ENCODE peak calls at places on chromosome 12, in ten cellular contexts. X, T, N, L, J, K, R, Y, S and V are unnamed samples.
A peak's percentile ranks its signal among the peaks of the same experiment; 100 is the strongest.

GRCh38 chr12:27424631-27425230 is 21.8 kb upstream of the SMCO2 start:
- DNase-seq in X (peak; percentile 15), T (no peak), N (peak; percentile 13), L (peak; percentile 68), J (peak; percentile 62), K (peak; percentile 41), R (no peak), Y (peak; percentile 20), S (no peak), V (no peak)

GRCh38 chr12:34292736-34293625 is 270.7 kb downstream of the ALG10 start:
- DNase-seq in X (peak; percentile 6), T (no peak), N (no peak), L (peak; percentile 33), J (peak; percentile 68), K (no peak), R (no peak), Y (no peak), S (no peak), V (no peak)

GRCh38 chr12:106359620-106360399 is 2.3 kb downstream of the POLR3B start:
- DNase-seq in X (no peak), T (no peak), N (no peak), L (no peak), J (no peak), K (no peak), R (no peak), Y (no peak), S (no peak), V (no peak)

GRCh38 chr12:57731411-57732080 is 7.0 kb downstream of the AGAP2 start:
- DNase-seq in X (no peak), T (no peak), N (no peak), L (no peak), J (no peak), K (no peak), R (no peak), Y (no peak), S (no peak), V (no peak)

GRCh38 chr12:62865860-62866407 is 69.0 kb downstream of the PPM1H start:
- DNase-seq in X (no peak), T (no peak), N (no peak), L (peak; percentile 69), J (peak; percentile 22), K (peak; percentile 10), R (no peak), Y (no peak), S (no peak), V (no peak)

GRCh38 chr12:127284870-127285431 is 982.0 kb upstream of the TMEM132C start:
- DNase-seq in X (no peak), T (no peak), N (no peak), L (no peak), J (no peak), K (no peak), R (no peak), Y (no peak), S (peak; percentile 56), V (no peak)

GRCh38 chr12:1130164-1130563 is 139.1 kb downstream of the ERC1 start:
- DNase-seq in X (no peak), T (no peak), N (no peak), L (no peak), J (peak; percentile 53), K (no peak), R (no peak), Y (no peak), S (no peak), V (peak; percentile 86)

GRCh38 chr12:52042706-52043385 is 8.4 kb upstream of the NR4A1 start:
- DNase-seq in X (peak; percentile 36), T (peak; percentile 68), N (no peak), L (no peak), J (no peak), K (no peak), R (no peak), Y (peak; percentile 1), S (no peak), V (no peak)

GRCh38 chr12:124524231-124524925 is 43.0 kb downstream of the NCOR2 start:
- DNase-seq in X (peak; percentile 28), T (no peak), N (no peak), L (no peak), J (no peak), K (no peak), R (no peak), Y (no peak), S (no peak), V (no peak)

GRCh38 chr12:117151195-117152031 is 38.9 kb downstream of the FBXO21 start:
- DNase-seq in X (peak; percentile 47), T (no peak), N (peak; percentile 30), L (peak; percentile 93), J (peak; percentile 94), K (peak; percentile 88), R (no peak), Y (no peak), S (peak; percentile 75), V (peak; percentile 30)

GRCh38 chr12:18250313-18250916 is 10.9 kb upstream of the PIK3C2G start:
- DNase-seq in X (no peak), T (no peak), N (peak; percentile 40), L (peak; percentile 93), J (peak; percentile 66), K (peak; percentile 88), R (no peak), Y (peak; percentile 69), S (no peak), V (peak; percentile 38)

GRCh38 chr12:79682593-79682992 is 8.2 kb downstream of the PAWR start:
- DNase-seq in X (no peak), T (no peak), N (no peak), L (no peak), J (no peak), K (no peak), R (no peak), Y (no peak), S (no peak), V (no peak)
- H3K4me1 ChIP-seq in X (no peaks in the 10 kb centered on the region), T (no peaks in the 10 kb centered on the region), N (peaks cover 8% of the 10 kb centered on the region), L (peaks cover 77% of the 10 kb centered on the region), J (peaks cover 86% of the 10 kb centered on the region), K (peaks cover 51% of the 10 kb centered on the region), R (peaks cover 88% of the 10 kb centered on the region), Y (peaks cover 5% of the 10 kb centered on the region), S (no peaks in the 10 kb centered on the region), V (no peaks in the 10 kb centered on the region)

GRCh38 chr12:12915654-12916053 is 24.3 kb downstream of the GPRC5A start:
- DNase-seq in X (no peak), T (no peak), N (no peak), L (peak; percentile 72), J (peak; percentile 55), K (peak; percentile 28), R (no peak), Y (no peak), S (no peak), V (no peak)
- H3K27ac ChIP-seq in X (peak overlapping the region; percentile 75), T (no peak overlapping the region), N (no peak overlapping the region), L (no peak overlapping the region), J (peak overlapping the region; percentile 12), K (no peak overlapping the region), R (no peak overlapping the region), Y (no peak overlapping the region), S (no peak overlapping the region), V (no peak overlapping the region)

GRCh38 chr12:49824416-49824815 is 3.8 kb downstream of the NCKAP5L start:
- DNase-seq in X (no peak), T (no peak), N (no peak), L (no peak), J (no peak), K (no peak), R (no peak), Y (no peak), S (no peak), V (no peak)
- H3K4me1 ChIP-seq in X (peaks cover 4% of the 10 kb centered on the region), T (peaks cover 81% of the 10 kb centered on the region), N (no peaks in the 10 kb centered on the region), L (peaks cover 46% of the 10 kb centered on the region), J (peaks cover 16% of the 10 kb centered on the region), K (peaks cover 44% of the 10 kb centered on the region), R (peaks cover 81% of the 10 kb centered on the region), Y (peaks cover 11% of the 10 kb centered on the region), S (peaks cover 51% of the 10 kb centered on the region), V (no peaks in the 10 kb centered on the region)

DNA sequence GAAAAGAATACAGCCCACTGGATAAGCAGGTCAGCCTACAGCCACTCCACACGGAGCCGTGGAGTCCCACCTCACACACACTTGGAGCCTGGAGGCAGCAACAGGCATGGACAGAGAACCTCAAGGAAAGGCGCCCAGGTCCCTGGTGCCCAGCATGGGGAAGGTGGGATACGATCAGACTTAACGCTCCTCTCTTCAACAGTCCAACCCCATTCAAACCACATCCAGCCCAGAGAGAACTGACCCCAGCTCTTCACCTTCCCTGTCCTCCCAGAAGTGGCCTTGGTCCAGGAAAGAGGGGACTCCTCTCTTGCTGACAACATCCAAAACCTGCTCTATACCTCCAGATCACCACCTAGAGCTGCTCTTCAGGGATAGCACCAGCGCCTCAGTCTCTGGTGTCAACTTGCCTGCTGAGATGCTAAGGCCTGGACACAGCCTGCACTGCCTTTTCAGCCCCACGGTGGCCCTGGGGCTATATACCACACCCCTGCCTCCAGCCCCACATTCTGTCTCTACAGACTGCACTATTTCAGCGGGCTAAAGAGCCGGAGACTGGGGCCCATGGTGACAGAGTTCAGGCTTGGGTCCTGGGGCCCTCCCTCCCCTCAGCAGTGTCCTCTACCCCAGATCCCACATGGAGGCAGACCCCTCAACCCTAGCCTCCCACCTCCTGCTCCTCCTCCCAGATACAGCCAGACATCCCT is 7.0 kb downstream of the ADCY6 start:
- DNase-seq in X (no peak), T (no peak), N (no peak), L (no peak), J (no peak), K (no peak), R (no peak), Y (no peak), S (no peak), V (no peak)
- H3K27ac ChIP-seq in X (no peak overlapping the region), T (peak overlapping the region; percentile 1), N (peak overlapping the region; percentile 17), L (no peak overlapping the region), J (no peak overlapping the region), K (no peak overlapping the region), R (peak overlapping the region; percentile 80), Y (no peak overlapping the region), S (no peak overlapping the region), V (no peak overlapping the region)

GRCh38 chr12:132502882-132503193 is 12.9 kb downstream of the FBRSL1 start:
- DNase-seq in X (no peak), T (no peak), N (no peak), L (no peak), J (no peak), K (no peak), R (no peak), Y (no peak), S (no peak), V (no peak)
- H3K4me1 ChIP-seq in X (peaks cover 40% of the 10 kb centered on the region), T (peaks cover 89% of the 10 kb centered on the region), N (peaks cover 37% of the 10 kb centered on the region), L (peaks cover 21% of the 10 kb centered on the region), J (peaks cover 20% of the 10 kb centered on the region), K (peaks cover 23% of the 10 kb centered on the region), R (peaks cover 100% of the 10 kb centered on the region), Y (no peaks in the 10 kb centered on the region), S (peaks cover 92% of the 10 kb centered on the region), V (peaks cover 12% of the 10 kb centered on the region)

DNA sequence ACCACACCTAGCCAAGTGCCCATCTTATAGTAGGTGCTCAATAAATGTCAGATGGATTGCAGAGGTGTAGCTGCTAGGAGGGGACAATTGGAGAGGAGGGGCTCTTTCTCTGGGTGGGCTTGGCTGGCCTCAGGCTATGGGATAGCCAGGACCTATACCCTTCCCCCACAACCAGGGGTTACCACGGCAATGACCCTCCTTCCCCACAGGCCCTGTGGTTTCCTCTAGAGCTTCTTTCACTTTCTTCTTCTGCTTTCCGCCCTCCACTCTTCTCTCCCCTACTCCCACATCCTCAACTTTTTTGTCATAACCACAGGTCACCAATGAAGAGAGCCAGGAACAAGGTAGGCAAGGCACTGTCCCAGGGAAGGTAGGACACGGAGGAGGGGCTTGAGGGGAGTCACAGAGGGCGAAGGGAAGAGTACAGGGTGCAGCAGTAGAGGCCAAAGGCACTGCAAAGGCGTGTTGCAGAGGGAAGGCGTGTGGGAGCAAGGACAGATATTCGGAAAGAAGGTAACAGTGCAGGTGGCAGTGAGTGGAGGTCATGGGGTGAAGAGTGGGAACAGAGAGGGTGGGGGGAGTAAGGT is 1.9 kb upstream of the ITGB7 start:
- DNase-seq in X (no peak), T (no peak), N (no peak), L (peak; percentile 28), J (no peak), K (no peak), R (no peak), Y (peak; percentile 64), S (no peak), V (no peak)
- H3K27ac ChIP-seq in X (no peak overlapping the region), T (no peak overlapping the region), N (no peak overlapping the region), L (no peak overlapping the region), J (no peak overlapping the region), K (no peak overlapping the region), R (peak overlapping the region; percentile 53), Y (peak overlapping the region; percentile 87), S (no peak overlapping the region), V (no peak overlapping the region)